ENCODE peak calls at places on chromosomes 16 and 17, in nine cellular contexts. I, Q, M, J, E, N, R, S and F are unnamed samples.
A peak's percentile ranks its signal among the peaks of the same experiment; 100 is the strongest.

GRCh38 chr17:73833779-73834613 is 189.8 kb upstream of the SDK2 start:
- DNase-seq in I (no peak), Q (no peak), M (no peak), J (no peak), E (no peak), N (peak; percentile 22), R (no peak), S (no peak), F (no peak)

GRCh38 chr16:76387994-76388393 is 110.8 kb downstream of the CNTNAP4 start:
- DNase-seq in I (no peak), Q (no peak), M (no peak), J (no peak), E (no peak), N (no peak), R (no peak), S (no peak), F (no peak)

GRCh38 chr17:55726440-55726839 is 3.8 kb upstream of the TMEM100 start:
- DNase-seq in I (peak; percentile 48), Q (peak; percentile 90), M (no peak), J (peak; percentile 60), E (peak; percentile 30), N (no peak), R (peak; percentile 87), S (no peak), F (no peak)

GRCh38 chr17:29571883-29572681 is 3.6 kb downstream of the TP53I13 start:
- DNase-seq in I (peak; percentile 49), Q (no peak), M (no peak), J (no peak), E (peak; percentile 24), N (peak; percentile 77), R (peak; percentile 58), S (no peak), F (peak; percentile 19)

GRCh38 chr16:49340466-49340865 is 33.1 kb upstream of the C16orf78 start:
- DNase-seq in I (no peak), Q (no peak), M (no peak), J (no peak), E (no peak), N (no peak), R (peak; percentile 26), S (no peak), F (no peak)

GRCh38 chr16:48447428-48447827 is 62.2 kb upstream of the SIAH1 start:
- DNase-seq in I (peak; percentile 34), Q (no peak), M (no peak), J (no peak), E (no peak), N (no peak), R (no peak), S (no peak), F (no peak)

GRCh38 chr16:23330583-23331249 is 28.6 kb downstream of the SCNN1B start:
- DNase-seq in I (peak; percentile 63), Q (no peak), M (no peak), J (no peak), E (no peak), N (no peak), R (no peak), S (no peak), F (no peak)

GRCh38 chr17:57948555-57949420 is 6.4 kb downstream of the CUEDC1 start:
- DNase-seq in I (no peak), Q (peak; percentile 82), M (no peak), J (peak; percentile 34), E (no peak), N (no peak), R (no peak), S (no peak), F (peak; percentile 28)

GRCh38 chr16:57472665-57473060 is 10.2 kb downstream of the POLR2C start:
- DNase-seq in I (no peak), Q (no peak), M (no peak), J (no peak), E (no peak), N (peak; percentile 62), R (no peak), S (no peak), F (no peak)

GRCh38 chr16:70290949-70291519 is 1.7 kb upstream of the AARS1 start:
- DNase-seq in I (no peak), Q (no peak), M (no peak), J (no peak), E (no peak), N (no peak), R (no peak), S (no peak), F (no peak)
- TF ChIP-seq CTCF in I (no peak), Q (no peak), M (no peak), J (no peak), E (no peak), N (no peak), R (no peak), S (no peak), F (no peak)

GRCh38 chr16:27463741-27464662 is 62.0 kb downstream of the IL21R start:
- DNase-seq in I (no peak), Q (no peak), M (peak; percentile 91), J (no peak), E (no peak), N (peak; percentile 79), R (no peak), S (no peak), F (no peak)

GRCh38 chr16:27461483-27462171 is 59.7 kb downstream of the IL21R start:
- DNase-seq in I (no peak), Q (no peak), M (no peak), J (no peak), E (no peak), N (peak; percentile 72), R (no peak), S (no peak), F (no peak)

GRCh38 chr16:27460663-27461482 is 58.9 kb downstream of the IL21R start:
- DNase-seq in I (no peak), Q (no peak), M (no peak), J (no peak), E (no peak), N (peak; percentile 68), R (no peak), S (no peak), F (no peak)

GRCh38 chr16:27462846-27463682 is 61.1 kb downstream of the IL21R start:
- DNase-seq in I (no peak), Q (no peak), M (no peak), J (no peak), E (no peak), N (peak; percentile 68), R (no peak), S (no peak), F (no peak)

DNA sequence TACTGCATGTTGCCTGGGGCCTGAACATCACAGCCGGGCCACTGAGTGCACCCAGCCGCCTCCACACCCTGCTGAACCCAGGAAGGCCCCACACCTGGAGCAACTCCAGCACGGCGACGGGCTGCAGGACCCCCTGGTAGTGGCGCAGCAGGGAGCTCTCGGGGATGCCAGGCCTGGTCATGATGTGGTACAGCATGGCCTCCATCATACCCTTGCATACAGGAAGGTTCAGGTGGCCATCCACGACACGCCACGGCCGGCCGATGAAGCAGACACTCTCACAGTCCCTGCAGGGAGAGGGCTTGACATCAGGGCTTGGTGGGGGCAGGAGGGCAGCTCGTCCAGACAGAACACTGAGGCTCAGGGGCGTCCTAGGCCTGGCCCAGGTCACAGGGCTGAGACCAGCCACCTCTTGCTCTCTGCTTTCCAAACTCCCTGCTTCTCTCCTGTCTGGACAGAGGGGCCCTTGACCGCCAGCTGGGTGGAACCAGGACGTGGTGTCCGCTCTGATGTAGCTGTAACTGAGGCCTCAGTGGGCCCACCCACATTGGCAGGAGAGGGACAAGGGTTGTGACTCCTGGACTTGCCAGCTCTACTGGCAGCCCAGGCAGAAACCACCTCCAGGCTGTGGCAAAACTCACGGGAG is 60.3 kb downstream of the IL21R start:
- DNase-seq in I (no peak), Q (no peak), M (no peak), J (no peak), E (no peak), N (peak; percentile 68), R (no peak), S (no peak), F (no peak)
- H3K36me3 ChIP-seq in I (peaks cover 72% of the 10 kb centered on the region), Q (peaks cover 50% of the 10 kb centered on the region), M (peaks cover 7% of the 10 kb centered on the region), J (peaks cover 31% of the 10 kb centered on the region), E (peaks cover 84% of the 10 kb centered on the region), N (peaks cover 85% of the 10 kb centered on the region), R (peaks cover 75% of the 10 kb centered on the region), S (peaks cover 67% of the 10 kb centered on the region), F (peaks cover 48% of the 10 kb centered on the region)

GRCh38 chr16:72282338-72282737 is 110.4 kb upstream of the PMFBP1 start:
- DNase-seq in I (no peak), Q (no peak), M (no peak), J (no peak), E (no peak), N (no peak), R (no peak), S (no peak), F (no peak)
- TF ChIP-seq CTCF in I (no peak), Q (no peak), M (no peak), J (no peak), E (no peak), N (no peak), R (no peak), S (no peak), F (no peak)

DNA sequence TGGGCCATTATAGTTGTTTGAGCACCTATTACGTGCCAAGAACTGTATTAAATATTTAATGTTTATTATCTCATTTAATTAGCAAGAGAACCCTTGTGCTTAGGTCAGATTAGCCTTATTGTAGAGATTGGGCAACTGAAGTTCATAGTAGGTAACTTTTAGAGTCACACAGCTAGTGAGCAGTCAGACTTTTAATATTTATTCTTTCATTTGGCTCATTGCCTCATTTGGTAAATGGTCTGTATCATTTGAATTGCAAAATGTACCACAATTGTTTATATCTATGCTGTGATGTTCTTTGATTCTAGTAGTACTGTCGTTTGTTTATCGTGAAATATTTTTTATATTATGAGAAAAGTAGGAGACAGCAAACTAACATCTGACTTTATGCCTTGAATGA is 7.6 kb downstream of the CLTC start:
- DNase-seq in I (no peak), Q (no peak), M (no peak), J (no peak), E (no peak), N (no peak), R (no peak), S (no peak), F (no peak)
- H3K36me3 ChIP-seq in I (no peaks in the 10 kb centered on the region), Q (no peaks in the 10 kb centered on the region), M (no peaks in the 10 kb centered on the region), J (no peaks in the 10 kb centered on the region), E (no peaks in the 10 kb centered on the region), N (peaks cover 14% of the 10 kb centered on the region), R (no peaks in the 10 kb centered on the region), S (peaks cover 34% of the 10 kb centered on the region), F (no peaks in the 10 kb centered on the region)

DNA sequence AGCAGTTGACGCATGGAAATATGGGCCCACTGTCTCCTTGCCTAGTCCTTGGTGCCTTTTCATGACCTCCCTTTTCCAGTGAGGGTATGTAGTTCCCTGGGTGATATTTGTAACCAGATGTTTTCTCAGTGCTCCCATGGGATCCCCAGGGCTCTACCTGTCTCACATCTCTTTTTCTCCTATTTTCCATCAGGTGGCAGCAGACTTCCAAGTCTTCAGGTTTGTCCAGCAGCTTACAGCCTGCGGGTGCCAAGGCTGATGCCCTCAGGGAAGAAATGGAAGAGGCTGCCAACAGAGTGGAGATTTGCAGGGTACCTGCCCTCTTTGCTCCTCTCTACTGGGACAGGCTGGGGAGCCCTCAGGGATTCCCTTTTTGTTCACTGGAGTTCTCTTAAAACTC is 89.1 kb downstream of the ELAC2 start:
- DNase-seq in I (no peak), Q (no peak), M (no peak), J (no peak), E (no peak), N (no peak), R (no peak), S (no peak), F (no peak)
- TF ChIP-seq CTCF in I (peak; percentile 3), Q (peak; percentile 9), M (no peak), J (no peak), E (no peak), N (no peak), R (no peak), S (peak; percentile 19), F (no peak)